ENCODE peak calls at places on chromosomes 12 and 14, in seven cellular contexts. K is upper lobe of right lung, X is astrocyte, Z is coronary artery, U is stomach, Q is dorsolateral prefrontal cortex, N is epithelial cell of esophagus. Y is an unnamed sample.

GRCh38 chr14:55153951-55154350 is 24.9 kb downstream of the LGALS3 start:
- DNase-seq in X (no peak), Z (no peak), K (no peak), U (no peak), Q (no peak), N (no peak), Y (no peak)

GRCh38 chr12:128787827-128788226 is 35.9 kb downstream of the SLC15A4 start:
- DNase-seq in N (no peak), U (no peak), Q (no peak), K (no peak), Z (no peak), X (no peak), Y (no peak)

GRCh38 chr12:14946856-14947255 is 8.5 kb upstream of the ERP27 start:
- DNase-seq in Z (no peak), Q (no peak), K (no peak), N (no peak), U (no peak), X (no peak), Y (no peak)

GRCh38 chr14:22888662-22889061 is 5.6 kb downstream of the REM2 start:
- DNase-seq in Q (no peak), X (no peak), U (no peak), Z (no peak), N (no peak), K (no peak), Y (no peak)

GRCh38 chr12:45407967-45408743 is 192.3 kb downstream of the ANO6 start:
- DNase-seq in U (no peak), K (no peak), X (no peak), N (no peak), Q (no peak), Z (no peak), Y (no peak)

GRCh38 chr12:45377815-45378214 is 161.9 kb downstream of the ANO6 start:
- DNase-seq in N (no peak), Z (no peak), K (no peak), U (no peak), Q (no peak), X (no peak), Y (no peak)

GRCh38 chr14:98136019-98136418 is 1136.0 kb downstream of the BCL11B start:
- DNase-seq in N (no peak), X (no peak), U (no peak), Q (no peak), Z (no peak), K (no peak), Y (no peak)

GRCh38 chr12:56145218-56145617 is 7.2 kb upstream of the MYL6B start:
- DNase-seq in Q (no peak), N (no peak), X (no peak), U (no peak), Z (no peak), K (no peak), Y (no peak)

GRCh38 chr12:67784831-67785230 is 136.3 kb downstream of the DYRK2 start:
- DNase-seq in Z (no peak), N (no peak), Q (no peak), K (no peak), U (no peak), X (no peak), Y (no peak)

GRCh38 chr12:122403115-122403770 is 19.2 kb downstream of the CLIP1 start:
- DNase-seq in U (no peak), K (no peak), Z (no peak), Q (no peak), X (no peak), N (peak; percentile 39), Y (no peak)

GRCh38 chr14:101947904-101948665 is 16.3 kb upstream of the DYNC1H1 start:
- DNase-seq in U (peak; percentile 100), Q (peak; percentile 100), Z (peak; percentile 100), K (peak; percentile 100), X (peak; percentile 99), N (peak; percentile 100), Y (peak; percentile 100)
- TF ChIP-seq CTCF in U (no peak), Q (peak; percentile 4), Z (no peak), K (no peak), X (no peak), N (no peak), Y (no peak)

GRCh38 chr14:80202888-80203562 is 8.3 kb downstream of the DIO2 start:
- DNase-seq in X (no peak), Z (no peak), K (no peak), U (peak; percentile 31), Q (no peak), N (peak; percentile 30), Y (peak; percentile 69)
- TF ChIP-seq CTCF in X (peak; percentile 9), Z (no peak), K (peak; percentile 15), U (no peak), Q (no peak), N (peak; percentile 54), Y (peak; percentile 77)

DNA sequence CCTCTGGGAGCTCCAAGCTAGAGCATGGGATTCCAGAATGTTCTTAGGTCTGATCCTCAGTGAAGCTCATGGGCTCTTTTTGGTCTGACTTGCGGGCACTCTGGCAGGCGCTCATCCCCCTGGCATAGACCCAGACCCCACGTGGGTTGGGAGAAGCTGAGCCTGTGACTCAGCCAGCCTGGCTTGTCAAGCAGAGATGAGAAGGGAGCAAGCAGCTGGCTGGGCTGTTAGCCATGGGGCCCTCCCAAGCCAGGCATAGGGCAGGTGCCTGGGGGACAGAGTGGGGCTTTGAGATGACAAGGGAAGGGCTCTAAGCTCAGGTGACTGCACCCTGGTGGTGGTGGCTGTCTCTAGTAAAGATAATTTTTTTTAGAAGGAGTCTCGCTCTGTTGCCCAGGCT is 80.3 kb upstream of the NOS1 start:
- DNase-seq in Z (no peak), X (peak; percentile 43), Q (peak; percentile 80), U (no peak), N (no peak), K (no peak), Y (no peak)
- TF ChIP-seq CTCF in Z (no peak), X (no peak), Q (no peak), U (no peak), N (no peak), K (no peak), Y (no peak)

GRCh38 chr12:3755898-3756297 is 3.0 kb upstream of the CRACR2A start:
- DNase-seq in X (no peak), K (no peak), N (no peak), Q (no peak), U (no peak), Z (no peak), Y (no peak)
- TF ChIP-seq CTCF in X (no peak), K (no peak), N (no peak), Q (no peak), U (no peak), Z (no peak), Y (no peak)

DNA sequence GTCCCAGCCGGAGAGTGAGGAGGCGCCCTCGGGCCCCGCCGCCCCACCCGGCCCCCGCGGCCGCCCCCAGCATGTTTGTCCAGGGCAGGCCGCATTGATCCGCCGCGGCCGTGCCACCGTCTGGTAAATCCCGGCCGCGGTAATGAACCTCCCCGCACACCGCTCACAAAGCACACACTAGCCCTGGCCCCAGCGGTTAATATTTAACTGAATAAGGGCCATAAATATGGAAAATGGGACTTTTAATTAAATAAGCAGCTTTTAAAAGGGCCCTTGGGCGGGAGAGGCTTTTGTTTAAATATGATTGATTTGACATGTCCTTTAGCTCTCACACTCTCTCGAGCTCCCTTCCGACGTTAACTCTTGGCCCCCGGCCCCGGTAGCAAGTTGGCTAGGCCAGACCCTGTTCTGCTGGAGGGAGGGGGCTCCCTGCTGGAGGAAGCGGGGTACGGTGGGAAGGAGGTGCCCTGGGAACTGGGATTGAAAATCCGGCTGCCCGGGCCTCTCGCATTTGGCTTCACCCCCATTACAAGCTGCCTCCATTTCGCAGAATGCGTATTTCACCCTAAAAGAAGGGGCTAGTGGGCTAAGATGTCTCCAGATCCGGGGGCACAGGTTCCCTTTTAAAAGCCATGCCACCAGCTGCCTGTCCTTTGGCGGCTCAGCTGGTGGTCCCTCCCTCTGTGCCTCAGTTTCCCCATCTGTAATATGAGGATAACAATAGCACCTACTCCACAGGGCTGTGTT is 199.8 kb downstream of the RBM19 start:
- DNase-seq in U (no peak), K (no peak), N (no peak), Q (no peak), Z (no peak), X (no peak), Y (peak; percentile 5)
- TF ChIP-seq CTCF in U (no peak), K (no peak), N (no peak), Q (no peak), Z (no peak), X (no peak), Y (no peak)

Y was measured in endothelial cell.